ENCODE peak calls at places on chromosomes 3 and 15, in ten cellular contexts. One of them, this sample, is unnamed.

GRCh38 chr3:153980252-153980590 is 141.0 kb upstream of the ARHGEF26 start:
- DNase-seq in A549: peak
- DNase-seq in HepG2: no peak
- DNase-seq in ovary: no peak
- DNase-seq in Peyer's patch: peak
- DNase-seq in sigmoid colon: no peak
- DNase-seq in breast epithelium: no peak
- DNase-seq in NB4: no peak
- DNase-seq in stomach: peak
- DNase-seq in transverse colon: peak
- DNase-seq in this sample: no peak

GRCh38 chr3:94374439-94375161 is 311.7 kb downstream of the NSUN3 start:
- DNase-seq in A549: no peak
- DNase-seq in HepG2: no peak
- DNase-seq in ovary: no peak
- DNase-seq in Peyer's patch: no peak
- DNase-seq in sigmoid colon: no peak
- DNase-seq in breast epithelium: no peak
- DNase-seq in NB4: no peak
- DNase-seq in stomach: no peak
- DNase-seq in transverse colon: no peak
- DNase-seq in this sample: no peak

GRCh38 chr15:45167631-45168205 is 20.0 kb downstream of the SHF start:
- DNase-seq in A549: no peak
- DNase-seq in HepG2: no peak
- DNase-seq in ovary: no peak
- DNase-seq in Peyer's patch: no peak
- DNase-seq in sigmoid colon: no peak
- DNase-seq in breast epithelium: no peak
- DNase-seq in NB4: no peak
- DNase-seq in stomach: no peak
- DNase-seq in transverse colon: no peak
- DNase-seq in this sample: no peak

GRCh38 chr3:65563844-65564243 is 474.9 kb downstream of the MAGI1 start:
- DNase-seq in A549: no peak
- DNase-seq in HepG2: no peak
- DNase-seq in ovary: no peak
- DNase-seq in Peyer's patch: no peak
- DNase-seq in sigmoid colon: no peak
- DNase-seq in breast epithelium: no peak
- DNase-seq in NB4: no peak
- DNase-seq in stomach: no peak
- DNase-seq in transverse colon: no peak
- DNase-seq in this sample: no peak

GRCh38 chr3:151135548-151136337 is 50.3 kb downstream of the MED12L start:
- DNase-seq in A549: no peak
- DNase-seq in HepG2: no peak
- DNase-seq in ovary: no peak
- DNase-seq in Peyer's patch: no peak
- DNase-seq in sigmoid colon: no peak
- DNase-seq in breast epithelium: no peak
- DNase-seq in NB4: peak
- DNase-seq in stomach: peak
- DNase-seq in transverse colon: no peak
- DNase-seq in this sample: no peak

GRCh38 chr3:69008980-69009379 is 4.5 kb downstream of the EOGT start:
- DNase-seq in A549: no peak
- DNase-seq in HepG2: no peak
- DNase-seq in ovary: no peak
- DNase-seq in Peyer's patch: no peak
- DNase-seq in sigmoid colon: no peak
- DNase-seq in breast epithelium: no peak
- DNase-seq in NB4: no peak
- DNase-seq in stomach: no peak
- DNase-seq in transverse colon: no peak
- DNase-seq in this sample: no peak

GRCh38 chr15:26442680-26443079 is 330.2 kb downstream of the GABRB3 start:
- DNase-seq in A549: no peak
- DNase-seq in HepG2: no peak
- DNase-seq in ovary: no peak
- DNase-seq in Peyer's patch: no peak
- DNase-seq in sigmoid colon: no peak
- DNase-seq in breast epithelium: no peak
- DNase-seq in NB4: no peak
- DNase-seq in stomach: no peak
- DNase-seq in transverse colon: no peak
- DNase-seq in this sample: no peak

GRCh38 chr3:27085849-27086248 is 283.3 kb downstream of the NEK10 start:
- DNase-seq in A549: no peak
- DNase-seq in HepG2: no peak
- DNase-seq in ovary: no peak
- DNase-seq in Peyer's patch: no peak
- DNase-seq in sigmoid colon: no peak
- DNase-seq in breast epithelium: no peak
- DNase-seq in NB4: no peak
- DNase-seq in stomach: no peak
- DNase-seq in transverse colon: no peak
- DNase-seq in this sample: no peak

GRCh38 chr3:197750863-197751737 is 1.4 kb downstream of the FYTTD1 start:
- DNase-seq in A549: peak
- DNase-seq in HepG2: no peak
- DNase-seq in ovary: peak
- DNase-seq in Peyer's patch: peak
- DNase-seq in sigmoid colon: peak
- DNase-seq in breast epithelium: no peak
- DNase-seq in NB4: peak
- DNase-seq in stomach: peak
- DNase-seq in transverse colon: peak
- DNase-seq in this sample: peak

GRCh38 chr3:197749315-197749600 is 425 bp upstream of the FYTTD1 start:
- DNase-seq in A549: peak
- DNase-seq in HepG2: no peak
- DNase-seq in ovary: no peak
- DNase-seq in Peyer's patch: peak
- DNase-seq in sigmoid colon: no peak
- DNase-seq in breast epithelium: no peak
- DNase-seq in NB4: no peak
- DNase-seq in stomach: peak
- DNase-seq in transverse colon: peak
- DNase-seq in this sample: peak

GRCh38 chr3:197749601-197750395 is at the start of gene FYTTD1:
- DNase-seq in A549: peak
- DNase-seq in HepG2: peak
- DNase-seq in ovary: peak
- DNase-seq in Peyer's patch: peak
- DNase-seq in sigmoid colon: peak
- DNase-seq in breast epithelium: peak
- DNase-seq in NB4: peak
- DNase-seq in stomach: peak
- DNase-seq in transverse colon: peak
- DNase-seq in this sample: peak

GRCh38 chr3:197748597-197749314 is 927 bp upstream of the FYTTD1 start:
- DNase-seq in A549: no peak
- DNase-seq in HepG2: no peak
- DNase-seq in ovary: no peak
- DNase-seq in Peyer's patch: no peak
- DNase-seq in sigmoid colon: no peak
- DNase-seq in breast epithelium: no peak
- DNase-seq in NB4: no peak
- DNase-seq in stomach: no peak
- DNase-seq in transverse colon: no peak
- DNase-seq in this sample: no peak

GRCh38 chr3:197750396-197750831 is 731 bp downstream of the FYTTD1 start:
- DNase-seq in A549: peak
- DNase-seq in HepG2: no peak
- DNase-seq in ovary: no peak
- DNase-seq in Peyer's patch: peak
- DNase-seq in sigmoid colon: peak
- DNase-seq in breast epithelium: no peak
- DNase-seq in NB4: peak
- DNase-seq in stomach: peak
- DNase-seq in transverse colon: peak
- DNase-seq in this sample: peak
- TF ChIP-seq POLR2A in A549: no peak
- TF ChIP-seq POLR2A in HepG2: no peak
- TF ChIP-seq POLR2A in ovary: no peak
- TF ChIP-seq POLR2A in Peyer's patch: peak
- TF ChIP-seq POLR2A in sigmoid colon: peak
- TF ChIP-seq POLR2A in breast epithelium: peak
- TF ChIP-seq POLR2A in NB4: no peak
- TF ChIP-seq POLR2A in stomach: no peak
- TF ChIP-seq POLR2A in transverse colon: no peak
- TF ChIP-seq POLR2A in this sample: no peak

DNA sequence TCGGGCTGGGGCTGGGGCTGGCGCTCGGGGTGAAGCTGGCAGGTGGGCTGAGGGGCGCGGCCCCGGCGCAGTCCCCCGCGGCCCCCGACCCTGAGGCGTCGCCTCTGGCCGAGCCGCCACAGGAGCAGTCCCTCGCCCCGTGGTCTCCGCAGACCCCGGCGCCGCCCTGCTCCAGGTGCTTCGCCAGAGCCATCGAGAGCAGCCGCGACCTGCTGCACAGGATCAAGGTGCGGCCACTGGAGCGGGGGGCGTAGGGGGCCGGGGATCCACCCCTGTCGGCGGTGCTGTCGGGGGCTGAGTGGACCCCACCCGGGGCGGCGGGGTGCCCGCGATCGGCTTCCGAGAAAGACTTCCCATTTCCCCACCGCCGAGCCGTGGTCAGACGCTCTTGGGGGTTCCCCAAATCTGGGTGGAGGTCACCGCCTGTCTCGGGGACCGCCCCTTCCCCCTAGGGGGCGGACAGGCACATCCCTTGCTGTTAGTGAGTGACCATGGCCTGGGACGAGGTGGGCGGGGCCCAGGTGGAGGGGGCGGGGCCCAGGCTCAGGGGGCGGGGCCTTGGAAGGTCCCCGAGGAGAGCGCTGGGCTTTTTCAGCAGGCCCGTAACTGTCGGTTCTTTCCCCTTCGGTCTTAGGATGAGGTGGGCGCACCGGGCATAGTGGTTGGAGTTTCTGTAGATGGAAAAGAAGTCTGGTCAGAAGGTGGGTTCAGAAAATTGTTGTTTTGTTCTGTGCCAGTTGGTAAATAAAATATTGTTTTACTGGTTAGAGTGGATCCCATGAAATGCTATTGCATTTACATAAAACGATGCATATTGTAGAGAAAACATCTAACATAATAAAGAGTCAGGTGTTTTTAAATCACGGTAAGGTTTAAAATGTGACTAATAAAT is 587 bp downstream of the LACTB start:
- DNase-seq in A549: peak
- DNase-seq in HepG2: peak
- DNase-seq in ovary: peak
- DNase-seq in Peyer's patch: peak
- DNase-seq in sigmoid colon: peak
- DNase-seq in breast epithelium: peak
- DNase-seq in NB4: peak
- DNase-seq in stomach: peak
- DNase-seq in transverse colon: peak
- DNase-seq in this sample: peak
- TF ChIP-seq POLR2A in A549: no peak
- TF ChIP-seq POLR2A in HepG2: peak
- TF ChIP-seq POLR2A in ovary: no peak
- TF ChIP-seq POLR2A in Peyer's patch: no peak
- TF ChIP-seq POLR2A in sigmoid colon: no peak
- TF ChIP-seq POLR2A in breast epithelium: no peak
- TF ChIP-seq POLR2A in NB4: no peak
- TF ChIP-seq POLR2A in stomach: no peak
- TF ChIP-seq POLR2A in transverse colon: no peak
- TF ChIP-seq POLR2A in this sample: no peak

DNA sequence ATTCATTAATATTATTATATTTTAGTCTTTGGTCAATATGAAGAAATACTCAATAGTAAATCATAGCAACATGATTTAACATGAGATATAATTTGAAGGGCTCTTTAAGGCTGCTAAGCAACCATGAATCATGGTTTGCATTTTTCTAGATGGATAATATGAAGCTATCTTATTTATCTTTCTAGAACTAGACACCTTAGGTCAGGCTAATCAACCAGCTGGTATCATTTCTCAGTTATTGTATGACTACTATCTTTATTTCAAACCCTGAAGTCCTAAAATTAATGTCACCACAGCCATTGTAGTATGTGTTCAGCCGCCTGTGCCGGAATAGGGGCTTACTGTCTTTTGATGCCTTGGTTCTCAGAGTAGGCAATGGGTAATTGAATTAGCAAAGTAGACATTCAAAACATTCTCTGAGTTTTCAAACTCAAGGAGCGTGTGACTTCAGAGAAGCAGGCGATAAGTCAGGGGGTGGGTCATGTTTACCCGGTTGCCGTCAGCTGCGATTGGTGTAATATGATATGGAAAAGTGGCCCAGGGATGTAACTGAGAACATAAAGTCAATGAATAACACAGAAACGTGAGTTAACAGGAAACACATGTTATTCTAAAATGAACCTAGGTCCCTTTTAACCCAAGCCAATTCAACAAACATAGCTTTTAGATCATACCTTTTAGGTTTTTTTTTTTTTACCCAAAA is 93.4 kb upstream of the CTDSPL start:
- DNase-seq in A549: peak
- DNase-seq in HepG2: peak
- DNase-seq in ovary: no peak
- DNase-seq in Peyer's patch: no peak
- DNase-seq in sigmoid colon: no peak
- DNase-seq in breast epithelium: no peak
- DNase-seq in NB4: no peak
- DNase-seq in stomach: peak
- DNase-seq in transverse colon: peak
- DNase-seq in this sample: no peak
- TF ChIP-seq POLR2A in A549: no peak
- TF ChIP-seq POLR2A in HepG2: no peak
- TF ChIP-seq POLR2A in ovary: no peak
- TF ChIP-seq POLR2A in Peyer's patch: no peak
- TF ChIP-seq POLR2A in sigmoid colon: no peak
- TF ChIP-seq POLR2A in breast epithelium: no peak
- TF ChIP-seq POLR2A in NB4: no peak
- TF ChIP-seq POLR2A in stomach: no peak
- TF ChIP-seq POLR2A in transverse colon: no peak
- TF ChIP-seq POLR2A in this sample: no peak

GRCh38 chr3:29280675-29281264 is at the start of gene RBMS3:
- DNase-seq in A549: peak
- DNase-seq in HepG2: no peak
- DNase-seq in ovary: peak
- DNase-seq in Peyer's patch: peak
- DNase-seq in sigmoid colon: peak
- DNase-seq in breast epithelium: peak
- DNase-seq in NB4: peak
- DNase-seq in stomach: peak
- DNase-seq in transverse colon: peak
- DNase-seq in this sample: peak
- TF ChIP-seq POLR2A in A549: no peak
- TF ChIP-seq POLR2A in HepG2: no peak
- TF ChIP-seq POLR2A in ovary: peak
- TF ChIP-seq POLR2A in Peyer's patch: peak
- TF ChIP-seq POLR2A in sigmoid colon: peak
- TF ChIP-seq POLR2A in breast epithelium: no peak
- TF ChIP-seq POLR2A in NB4: no peak
- TF ChIP-seq POLR2A in stomach: no peak
- TF ChIP-seq POLR2A in transverse colon: peak
- TF ChIP-seq POLR2A in this sample: peak

GRCh38 chr3:137105277-137105977 is 147.6 kb downstream of the IL20RB start:
- DNase-seq in A549: peak
- DNase-seq in HepG2: peak
- DNase-seq in ovary: peak
- DNase-seq in Peyer's patch: no peak
- DNase-seq in sigmoid colon: no peak
- DNase-seq in breast epithelium: no peak
- DNase-seq in NB4: peak
- DNase-seq in stomach: no peak
- DNase-seq in transverse colon: no peak
- DNase-seq in this sample: no peak
- TF ChIP-seq POLR2A in A549: no peak
- TF ChIP-seq POLR2A in HepG2: no peak
- TF ChIP-seq POLR2A in ovary: no peak
- TF ChIP-seq POLR2A in Peyer's patch: no peak
- TF ChIP-seq POLR2A in sigmoid colon: no peak
- TF ChIP-seq POLR2A in breast epithelium: no peak
- TF ChIP-seq POLR2A in NB4: no peak
- TF ChIP-seq POLR2A in stomach: no peak
- TF ChIP-seq POLR2A in transverse colon: no peak
- TF ChIP-seq POLR2A in this sample: no peak